ENCODE peak calls at places on chromosomes 6 and 20, in six cellular contexts. M, F, H, Q, E and X are unnamed samples.

GRCh38 chr6:29961966-29962365 is 19.6 kb downstream of the HLA-A start:
- DNase-seq in M (no peak), F (no peak), H (no peak), Q (no peak), E (no peak), X (no peak)

GRCh38 chr6:28657367-28657755 is 131.7 kb downstream of the GPX5 start:
- DNase-seq in M (no peak), F (no peak), H (no peak), Q (no peak), E (no peak), X (no peak)

GRCh38 chr6:16149305-16149704 is 20.4 kb downstream of the MYLIP start:
- DNase-seq in M (no peak), F (no peak), H (no peak), Q (no peak), E (no peak), X (no peak)

GRCh38 chr20:38293490-38294333 is 10.2 kb upstream of the BPI start:
- DNase-seq in M (no peak), F (no peak), H (no peak), Q (no peak), E (no peak), X (no peak)

GRCh38 chr6:169292340-169293124 is 38.9 kb upstream of the THBS2 start:
- DNase-seq in M (peak), F (no peak), H (no peak), Q (peak), E (no peak), X (peak)

GRCh38 chr20:59042796-59043621 is 423 bp upstream of the PRELID3B start:
- DNase-seq in M (peak), F (peak), H (peak), Q (peak), E (peak), X (peak)

GRCh38 chr6:166266336-166266735 is 41.9 kb downstream of the PRR18 start:
- DNase-seq in M (no peak), F (no peak), H (no peak), Q (no peak), E (no peak), X (no peak)

GRCh38 chr6:79672631-79673065 is 41.5 kb downstream of the SH3BGRL2 start:
- DNase-seq in M (peak), F (no peak), H (no peak), Q (peak), E (no peak), X (peak)

GRCh38 chr6:144469144-144469575 is 184.0 kb downstream of the UTRN start:
- DNase-seq in M (no peak), F (no peak), H (no peak), Q (no peak), E (no peak), X (no peak)

GRCh38 chr6:33426590-33427563 is 7.0 kb downstream of the SYNGAP1 start:
- DNase-seq in M (no peak), F (no peak), H (no peak), Q (no peak), E (no peak), X (no peak)

GRCh38 chr20:58306421-58307261 is 2.9 kb upstream of the RAB22A start:
- DNase-seq in M (no peak), F (peak), H (no peak), Q (no peak), E (no peak), X (peak)

GRCh38 chr6:26520088-26520839 is 17.9 kb upstream of the HMGN4 start:
- DNase-seq in M (no peak), F (no peak), H (no peak), Q (no peak), E (peak), X (no peak)

GRCh38 chr20:51661609-51662178 is 106.5 kb downstream of the ATP9A start:
- DNase-seq in M (peak), F (no peak), H (no peak), Q (peak), E (no peak), X (peak)

GRCh38 chr6:149938571-149939462 is 3.0 kb upstream of the ULBP2 start:
- DNase-seq in M (no peak), F (no peak), H (no peak), Q (no peak), E (peak), X (no peak)

GRCh38 chr6:131173680-131174079 is 38.4 kb downstream of the AKAP7 start:
- DNase-seq in M (no peak), F (no peak), H (no peak), Q (no peak), E (no peak), X (no peak)

GRCh38 chr6:143698759-143699750 is 21.3 kb downstream of the PHACTR2 start:
- DNase-seq in M (no peak), F (no peak), H (no peak), Q (no peak), E (no peak), X (no peak)

GRCh38 chr20:22583773-22584629 is at the start of gene FOXA2:
- DNase-seq in M (no peak), F (peak), H (no peak), Q (no peak), E (peak), X (no peak)

GRCh38 chr6:147127587-147127986 is 76.6 kb upstream of the STXBP5 start:
- DNase-seq in M (no peak), F (no peak), H (no peak), Q (no peak), E (no peak), X (peak)

GRCh38 chr6:88749849-88750248 is 213.6 kb downstream of the RNGTT start:
- DNase-seq in M (no peak), F (no peak), H (no peak), Q (no peak), E (no peak), X (peak)

GRCh38 chr20:56428388-56428787 is 16.3 kb downstream of the CASS4 start:
- DNase-seq in M (no peak), F (no peak), H (no peak), Q (no peak), E (no peak), X (no peak)

GRCh38 chr20:60993647-60994046 is 258.4 kb upstream of the CDH4 start:
- DNase-seq in M (peak), F (no peak), H (no peak), Q (no peak), E (no peak), X (peak)
- TF ChIP-seq CTCF in M (peak), F (no peak), H (no peak), Q (peak), E (peak), X (peak)

GRCh38 chr6:11413112-11413687 is 124.3 kb upstream of the TMEM170B start:
- DNase-seq in M (no peak), F (no peak), H (no peak), Q (no peak), E (no peak), X (no peak)
- TF ChIP-seq CTCF in M (no peak), F (no peak), H (no peak), Q (no peak), E (no peak), X (no peak)

DNA sequence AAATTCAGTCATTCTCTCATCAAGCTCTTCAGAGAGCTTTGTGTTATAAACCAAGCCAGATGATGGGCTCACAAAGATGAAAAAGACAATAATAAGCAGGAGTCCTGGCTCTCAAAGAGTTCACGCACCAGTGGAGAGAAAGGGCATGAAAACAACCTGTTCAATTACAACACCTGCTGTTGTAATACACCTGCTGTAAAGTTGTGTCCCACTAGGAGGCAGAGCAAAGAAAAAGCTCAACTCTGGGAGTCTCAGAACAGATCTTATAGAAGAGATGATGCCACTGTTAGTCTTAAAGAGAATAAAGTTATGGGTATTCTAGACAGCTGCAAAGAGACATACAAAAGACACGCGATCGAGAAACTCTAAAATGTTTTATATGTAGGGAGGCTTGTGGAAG is 100.6 kb downstream of the DCDC2 start:
- DNase-seq in M (no peak), F (no peak), H (no peak), Q (no peak), E (no peak), X (no peak)
- TF ChIP-seq CTCF in M (no peak), F (no peak), H (no peak), Q (no peak), E (no peak), X (no peak)

GRCh38 chr20:43736588-43737091 is 9.8 kb upstream of the GTSF1L start:
- DNase-seq in M (no peak), F (no peak), H (no peak), Q (no peak), E (no peak), X (no peak)
- TF ChIP-seq CTCF in M (no peak), F (no peak), H (no peak), Q (no peak), E (no peak), X (no peak)

DNA sequence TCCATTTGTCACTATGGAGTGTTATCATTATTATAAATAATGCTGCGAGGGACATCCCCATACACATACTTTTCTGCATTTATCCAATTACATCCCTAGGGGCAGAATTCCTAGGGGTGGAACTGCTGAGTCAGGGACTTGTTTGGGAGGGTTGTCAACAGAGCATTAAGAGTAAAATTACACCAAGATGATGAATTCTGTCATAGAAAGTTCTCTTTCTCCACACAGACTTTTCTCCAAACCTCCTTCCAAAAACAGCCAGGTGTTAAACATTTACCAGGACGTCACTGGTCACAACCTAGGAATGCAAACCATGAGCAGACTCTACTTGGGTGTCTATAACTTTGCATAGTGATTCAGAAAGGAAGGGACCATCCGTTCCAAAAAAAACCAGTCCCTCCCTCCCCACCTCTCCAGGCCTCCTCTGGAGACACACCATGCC is 95.5 kb downstream of the PRND start:
- DNase-seq in M (peak), F (no peak), H (no peak), Q (no peak), E (no peak), X (no peak)
- TF ChIP-seq CTCF in M (no peak), F (no peak), H (no peak), Q (no peak), E (no peak), X (peak)

DNA sequence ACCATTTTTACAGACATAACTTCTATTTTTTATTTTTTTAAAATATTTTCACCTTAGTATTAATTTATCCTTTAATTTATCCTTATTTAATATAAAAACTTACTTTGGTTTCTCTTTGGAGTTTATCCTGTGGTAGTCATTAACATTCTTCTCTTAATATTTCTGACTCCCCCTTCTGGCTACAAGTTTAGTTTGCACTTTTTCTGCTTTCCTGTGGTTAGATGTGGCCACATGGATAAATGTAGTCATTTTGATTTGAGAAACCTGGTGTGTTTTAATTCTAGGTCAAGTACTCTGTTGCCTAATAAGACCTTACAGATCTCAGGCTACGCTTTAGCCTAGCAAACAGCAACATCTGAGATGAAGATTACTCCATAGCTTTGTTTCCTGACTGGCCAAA is 1187.5 kb downstream of the HACE1 start:
- DNase-seq in M (no peak), F (no peak), H (no peak), Q (no peak), E (no peak), X (peak)
- TF ChIP-seq CTCF in M (no peak), F (no peak), H (no peak), Q (no peak), E (peak), X (no peak)

DNA sequence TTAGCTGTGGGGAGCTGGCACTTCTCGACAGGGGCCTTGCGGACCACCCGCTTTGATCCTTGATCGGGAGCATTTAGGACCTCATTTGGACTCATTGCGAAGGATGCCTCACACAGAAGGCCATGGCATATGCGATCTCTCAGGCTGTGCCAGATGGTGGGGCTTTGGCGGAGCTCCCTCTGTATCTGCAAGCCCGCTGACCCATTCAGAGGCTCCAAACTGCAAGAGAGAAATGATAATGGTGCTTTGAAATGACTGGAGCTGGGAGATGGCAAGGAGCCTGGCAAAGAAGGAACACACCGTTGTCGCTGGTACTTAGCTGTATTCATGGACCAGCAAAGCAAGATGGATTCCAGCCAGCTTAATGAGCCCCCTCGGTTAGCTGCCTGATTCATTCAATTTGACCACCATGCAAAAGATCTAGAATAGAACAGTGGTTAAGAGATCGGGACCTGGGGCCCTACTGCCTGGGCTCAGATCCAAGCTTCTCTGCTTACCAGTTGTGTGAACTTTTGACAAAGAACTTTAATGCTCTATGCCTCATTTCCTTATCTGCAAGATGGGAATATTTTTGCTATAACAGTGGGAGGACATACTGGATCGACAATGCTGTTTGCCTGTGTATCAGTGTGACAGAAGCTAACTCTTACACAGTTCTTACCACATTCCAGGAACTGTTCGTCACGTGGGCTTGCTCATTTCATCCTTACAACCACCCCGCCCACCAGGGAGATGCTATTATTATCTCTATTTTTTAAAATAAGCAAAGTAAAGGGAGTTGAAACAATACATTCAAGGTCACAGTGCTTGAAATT is 317.7 kb upstream of the SULF2 start:
- DNase-seq in M (no peak), F (no peak), H (no peak), Q (no peak), E (no peak), X (peak)
- TF ChIP-seq CTCF in M (no peak), F (no peak), H (no peak), Q (no peak), E (no peak), X (no peak)

GRCh38 chr6:168049681-168050224 is 29.3 kb downstream of the FRMD1 start:
- DNase-seq in M (no peak), F (no peak), H (no peak), Q (no peak), E (no peak), X (no peak)

GRCh38 chr6:168050225-168050796 is 28.7 kb downstream of the FRMD1 start:
- DNase-seq in M (no peak), F (no peak), H (no peak), Q (no peak), E (peak), X (no peak)

GRCh38 chr6:168051648-168052047 is 27.4 kb downstream of the FRMD1 start:
- DNase-seq in M (no peak), F (no peak), H (no peak), Q (no peak), E (no peak), X (no peak)

GRCh38 chr6:168052291-168052891 is 26.6 kb downstream of the FRMD1 start:
- DNase-seq in M (no peak), F (no peak), H (no peak), Q (no peak), E (no peak), X (no peak)

DNA sequence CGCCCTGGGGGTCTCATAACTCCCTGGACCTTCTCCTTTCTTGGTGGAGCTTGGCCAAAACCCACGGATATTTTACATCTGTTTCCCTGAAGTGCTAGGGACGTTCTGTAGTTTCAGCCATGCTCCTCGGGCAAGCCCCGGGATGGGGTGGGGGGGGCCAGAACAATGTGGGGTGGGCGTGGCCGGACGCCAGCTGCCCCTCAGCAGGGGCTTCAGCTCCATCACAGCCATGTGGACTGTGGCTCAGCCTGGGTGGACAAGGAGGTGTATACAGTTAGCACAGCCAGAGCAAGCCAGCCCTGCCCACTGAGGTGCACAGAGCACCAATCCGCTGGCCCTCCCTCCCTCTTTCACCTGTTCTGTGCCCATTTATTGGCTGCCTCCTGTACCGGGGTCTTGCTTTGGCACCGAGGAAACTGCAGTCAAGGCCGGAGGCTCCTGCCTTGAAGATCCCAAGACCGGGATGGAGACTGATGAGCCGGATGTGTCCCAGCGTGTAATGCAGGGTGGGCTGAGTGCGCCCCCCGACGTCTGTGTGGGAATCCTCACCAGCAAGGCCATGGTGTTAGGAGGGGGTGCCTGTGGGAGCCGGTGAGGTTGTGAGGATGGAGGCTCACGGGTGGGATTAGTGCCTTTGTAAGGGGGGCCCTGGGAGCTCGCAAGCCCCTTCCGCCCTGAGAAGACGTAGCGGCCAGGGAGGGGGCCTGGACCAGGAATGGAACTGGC is 28.0 kb downstream of the FRMD1 start:
- DNase-seq in M (peak), F (no peak), H (no peak), Q (no peak), E (no peak), X (peak)
- TF ChIP-seq CTCF in M (no peak), F (peak), H (no peak), Q (peak), E (no peak), X (peak)